ENCODE peak calls at places on chromosome 17, in eight cellular contexts. D is AG09309; H is amniotic stem cell; E is HL-60; U is naive B cell; R is GM04503; K is CD4-positive, CD25-positive, alpha-beta regulatory T cell; Y is HFFc6. O is an unnamed sample.

GRCh38 chr17:15409721-15410247 is 57.6 kb downstream of the CDRT4 start:
- DNase-seq in H (peak), Y (peak), D (peak), U (no peak), R (peak), E (no peak), K (no peak), O (no peak)

GRCh38 chr17:31858647-31859486 is at the start of gene COPRS:
- DNase-seq in R (no peak), D (peak), Y (peak), K (peak), E (peak), U (peak), H (peak), O (peak)

GRCh38 chr17:20074001-20074400 is 64.8 kb downstream of the SPECC1 start:
- DNase-seq in D (no peak), K (no peak), Y (no peak), H (no peak), U (no peak), E (no peak), R (no peak), O (no peak)

GRCh38 chr17:82003411-82004381 is 19.0 kb downstream of the CENPX start:
- DNase-seq in K (no peak), U (no peak), R (peak), Y (peak), D (peak), E (no peak), H (peak), O (no peak)

GRCh38 chr17:8489841-8490240 is 54.2 kb downstream of the NDEL1 start:
- DNase-seq in R (no peak), D (no peak), K (no peak), H (no peak), Y (no peak), E (no peak), U (no peak), O (no peak)

GRCh38 chr17:33200116-33200515 is 93.0 kb downstream of the ASIC2 start:
- DNase-seq in K (no peak), R (no peak), Y (peak), E (no peak), H (no peak), D (no peak), U (no peak), O (no peak)

GRCh38 chr17:82022310-82022980 is at the start of gene CENPX:
- DNase-seq in Y (no peak), H (no peak), D (no peak), U (no peak), K (no peak), R (no peak), E (no peak), O (no peak)

GRCh38 chr17:62862251-62862650 is 54.1 kb upstream of the MARCHF10 start:
- DNase-seq in R (no peak), H (no peak), U (no peak), Y (no peak), E (no peak), D (no peak), K (no peak), O (no peak)

GRCh38 chr17:48546187-48546923 is 1.4 kb upstream of the HOXB2 start:
- DNase-seq in E (no peak), R (no peak), D (no peak), Y (no peak), H (no peak), U (no peak), K (no peak), O (no peak)

GRCh38 chr17:41907185-41907556 is 11.6 kb downstream of the ACLY start:
- DNase-seq in U (no peak), K (no peak), Y (peak), E (no peak), R (no peak), D (peak), H (no peak), O (no peak)

GRCh38 chr17:7215652-7216139 is 3.9 kb downstream of the DLG4 start:
- DNase-seq in E (no peak), D (no peak), R (no peak), Y (no peak), U (no peak), K (no peak), H (no peak), O (peak)

GRCh38 chr17:50831430-50832064 is 3.8 kb upstream of the WFIKKN2 start:
- DNase-seq in D (no peak), E (no peak), Y (no peak), H (no peak), R (no peak), K (no peak), U (no peak), O (no peak)

GRCh38 chr17:17758443-17758842 is 77.2 kb downstream of the RAI1 start:
- DNase-seq in D (no peak), K (no peak), Y (no peak), R (no peak), H (no peak), U (no peak), E (no peak), O (peak)

GRCh38 chr17:81518785-81519283 is 6.2 kb upstream of the ACTG1 start:
- DNase-seq in E (no peak), R (no peak), Y (no peak), K (no peak), H (no peak), U (no peak), D (no peak), O (no peak)

GRCh38 chr17:1998426-1998784 is 26.7 kb downstream of the RTN4RL1 start:
- DNase-seq in D (no peak), E (no peak), Y (no peak), R (no peak), U (no peak), H (no peak), K (no peak), O (no peak)

GRCh38 chr17:17613708-17614114 is 22.2 kb upstream of the PEMT start:
- DNase-seq in E (no peak), D (peak), K (no peak), R (peak), H (peak), U (peak), Y (peak), O (peak)

GRCh38 chr17:74296548-74296936 is 22.5 kb downstream of the DNAI2 start:
- DNase-seq in Y (peak), R (no peak), K (no peak), U (no peak), H (no peak), D (peak), E (no peak), O (peak)

GRCh38 chr17:42809250-42809649 is 10.6 kb downstream of the CNTD1 start:
- DNase-seq in K (no peak), R (peak), D (peak), H (no peak), E (no peak), Y (peak), U (no peak), O (no peak)

GRCh38 chr17:39639043-39639442 is 2.1 kb downstream of the STARD3 start:
- DNase-seq in U (no peak), D (no peak), E (no peak), K (no peak), R (no peak), H (no peak), Y (no peak), O (no peak)

GRCh38 chr17:68562736-68563135 is 38.4 kb downstream of the FAM20A start:
- DNase-seq in E (no peak), Y (no peak), D (no peak), H (no peak), K (no peak), U (no peak), R (peak), O (no peak)

GRCh38 chr17:74610108-74610507 is 13.4 kb downstream of the CD300E start:
- DNase-seq in K (no peak), R (no peak), H (no peak), E (no peak), D (no peak), Y (no peak), U (no peak), O (no peak)

GRCh38 chr17:54257440-54257839 is 434.7 kb downstream of the KIF2B start:
- DNase-seq in U (no peak), R (no peak), K (no peak), Y (no peak), H (no peak), D (no peak), E (no peak), O (no peak)

GRCh38 chr17:82107341-82107860 is 9.4 kb upstream of the FASN start:
- DNase-seq in H (no peak), E (no peak), D (no peak), K (no peak), R (no peak), U (no peak), Y (no peak), O (peak)